ENCODE peak calls at places on chromosomes 4 and X, in seven cellular contexts. U is hepatocyte; E is CD4-positive, alpha-beta T cell; P is sigmoid colon; Y is AG04450; B is upper lobe of left lung; A is fibroblast of lung. G is an unnamed sample.

GRCh38 chrX:133985164-133986007 is at the start of gene GPC3:
- DNase-seq in Y (no peak), U (peak; percentile 71), A (peak; percentile 2), P (peak; percentile 72), B (peak; percentile 87), E (peak; percentile 14), G (peak; percentile 17)

GRCh38 chr4:103498161-103499070 is 221.4 kb downstream of the TACR3 start:
- DNase-seq in E (no peak), Y (no peak), B (no peak), A (peak; percentile 78), P (no peak), U (peak; percentile 35), G (no peak)

GRCh38 chr4:53854991-53855885 is 209.2 kb downstream of the CHIC2 start:
- DNase-seq in U (no peak), E (no peak), A (peak; percentile 61), P (no peak), B (no peak), Y (no peak), G (no peak)

GRCh38 chrX:9367437-9367836 is 97.4 kb upstream of the TBL1X start:
- DNase-seq in U (no peak), E (no peak), B (no peak), P (no peak), Y (no peak), A (no peak), G (no peak)

GRCh38 chrX:49309401-49309981 is 6.0 kb downstream of the GAGE10 start:
- DNase-seq in A (peak; percentile 13), P (no peak), Y (no peak), U (peak; percentile 22), B (no peak), E (no peak), G (peak; percentile 28)

GRCh38 chrX:150411656-150412055 is 48.5 kb downstream of the MAMLD1 start:
- DNase-seq in A (no peak), E (no peak), U (no peak), B (no peak), P (no peak), Y (no peak), G (no peak)

GRCh38 chr4:183499389-183499788 is 5.5 kb upstream of the ING2 start:
- DNase-seq in A (no peak), Y (no peak), P (no peak), E (no peak), B (no peak), U (no peak), G (no peak)

GRCh38 chrX:13990126-13990525 is 39.6 kb downstream of the GEMIN8 start:
- DNase-seq in U (no peak), Y (no peak), E (no peak), A (no peak), B (no peak), P (no peak), G (no peak)

GRCh38 chrX:111100191-111100590 is 4.2 kb downstream of the PAK3 start:
- DNase-seq in U (peak; percentile 57), B (no peak), A (peak; percentile 18), E (no peak), Y (no peak), P (no peak), G (peak; percentile 47)

GRCh38 chr4:103008875-103009729 is 10.4 kb downstream of the SLC9B1 start:
- DNase-seq in B (peak; percentile 14), E (no peak), P (no peak), Y (peak; percentile 50), U (peak; percentile 73), A (peak; percentile 53), G (peak; percentile 61)

GRCh38 chrX:1112321-1112720 is 100.1 kb downstream of the CRLF2 start:
- DNase-seq in U (no peak), P (no peak), A (no peak), B (no peak), E (no peak), Y (no peak), G (no peak)

DNA sequence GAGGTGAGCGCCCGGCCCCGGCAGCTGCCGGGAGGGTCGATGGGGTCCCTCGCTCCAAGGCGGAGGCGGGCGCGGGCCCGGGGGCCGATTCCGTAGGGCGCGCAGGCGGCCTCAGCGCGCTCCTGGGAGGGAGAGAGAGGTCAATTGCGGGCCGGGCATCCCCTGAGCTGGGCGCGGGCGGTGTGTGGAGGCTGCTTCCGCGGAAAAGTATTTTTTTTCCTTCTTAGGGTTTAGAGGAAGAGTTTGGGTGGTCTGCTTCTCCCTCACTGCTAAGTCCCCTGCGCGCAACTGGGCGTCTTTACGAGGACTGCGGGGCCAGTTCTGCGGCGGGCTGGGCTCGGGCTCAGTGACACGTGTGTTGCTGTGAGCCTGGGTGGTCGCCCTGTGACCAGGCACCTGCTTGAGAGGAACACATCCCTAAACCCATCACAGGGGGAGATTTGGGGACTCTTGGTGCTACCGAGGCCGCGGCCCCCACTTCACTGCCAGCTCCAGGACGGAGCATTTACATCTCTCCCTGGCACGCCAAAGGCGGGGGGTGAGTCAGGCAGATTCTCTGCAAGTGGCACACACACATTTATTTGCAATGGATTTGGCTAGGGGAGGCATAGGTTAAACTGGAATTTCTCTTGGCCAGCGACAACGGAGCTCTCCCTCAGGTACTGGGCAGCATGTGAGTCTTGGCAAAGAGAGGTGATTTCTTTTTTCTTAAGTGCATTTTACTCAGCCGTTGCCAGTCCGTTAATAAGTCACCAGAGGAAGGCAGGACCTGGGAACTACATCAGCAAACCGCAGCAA is 151.2 kb upstream of the SLC4A4 start:
- DNase-seq in E (peak; percentile 4), U (peak; percentile 37), A (peak; percentile 68), B (no peak), Y (no peak), P (peak; percentile 68), G (no peak)
- H3K27me3 ChIP-seq in E (peaks cover 36% of the 10 kb centered on the region), U (peaks cover 35% of the 10 kb centered on the region), A (no peaks in the 10 kb centered on the region), B (no peaks in the 10 kb centered on the region), Y (no peaks in the 10 kb centered on the region), P (no peaks in the 10 kb centered on the region), G (peaks cover 13% of the 10 kb centered on the region)

GRCh38 chr4:165208741-165209388 is 1.5 kb downstream of the KLHL2 start:
- DNase-seq in A (peak; percentile 55), E (no peak), Y (no peak), U (no peak), B (no peak), P (no peak), G (no peak)
- H3K27ac ChIP-seq in A (no peak overlapping the region), E (no peak overlapping the region), Y (no peak overlapping the region), U (no peak overlapping the region), B (peak overlapping the region; percentile 79), P (no peak overlapping the region), G (no peak overlapping the region)

DNA sequence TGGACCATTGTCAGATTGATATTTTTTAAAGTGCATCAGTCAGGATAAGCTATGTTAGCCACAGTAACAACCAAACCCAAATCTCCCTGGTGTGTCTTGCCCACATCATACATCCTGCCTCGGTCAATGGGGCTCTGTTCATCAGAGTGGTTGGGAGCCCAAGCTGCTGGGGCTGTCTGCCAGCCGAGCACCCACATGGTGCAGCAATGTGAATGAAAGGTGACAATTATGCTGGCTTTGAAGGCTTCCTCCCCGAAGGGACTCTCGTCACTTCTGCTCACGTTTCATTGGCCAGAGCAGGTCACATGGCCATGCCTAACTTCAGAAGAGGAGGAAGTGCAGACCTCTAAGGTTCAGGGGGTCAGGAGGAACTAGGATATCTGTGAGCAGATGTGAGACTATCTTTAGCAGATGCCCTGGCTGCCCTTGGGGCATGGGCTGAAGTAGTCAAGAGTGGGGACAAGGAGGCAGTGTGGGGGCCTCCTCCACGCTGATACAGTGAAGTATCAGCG is 1.3 kb upstream of the JAKMIP1 start:
- DNase-seq in E (no peak), A (no peak), P (peak; percentile 15), B (no peak), U (no peak), Y (no peak), G (no peak)
- H3K27me3 ChIP-seq in E (peaks cover 15% of the 10 kb centered on the region), A (peaks cover 7% of the 10 kb centered on the region), P (peaks cover 10% of the 10 kb centered on the region), B (peaks cover 29% of the 10 kb centered on the region), U (peaks cover 47% of the 10 kb centered on the region), Y (peaks cover 31% of the 10 kb centered on the region), G (no peaks in the 10 kb centered on the region)

DNA sequence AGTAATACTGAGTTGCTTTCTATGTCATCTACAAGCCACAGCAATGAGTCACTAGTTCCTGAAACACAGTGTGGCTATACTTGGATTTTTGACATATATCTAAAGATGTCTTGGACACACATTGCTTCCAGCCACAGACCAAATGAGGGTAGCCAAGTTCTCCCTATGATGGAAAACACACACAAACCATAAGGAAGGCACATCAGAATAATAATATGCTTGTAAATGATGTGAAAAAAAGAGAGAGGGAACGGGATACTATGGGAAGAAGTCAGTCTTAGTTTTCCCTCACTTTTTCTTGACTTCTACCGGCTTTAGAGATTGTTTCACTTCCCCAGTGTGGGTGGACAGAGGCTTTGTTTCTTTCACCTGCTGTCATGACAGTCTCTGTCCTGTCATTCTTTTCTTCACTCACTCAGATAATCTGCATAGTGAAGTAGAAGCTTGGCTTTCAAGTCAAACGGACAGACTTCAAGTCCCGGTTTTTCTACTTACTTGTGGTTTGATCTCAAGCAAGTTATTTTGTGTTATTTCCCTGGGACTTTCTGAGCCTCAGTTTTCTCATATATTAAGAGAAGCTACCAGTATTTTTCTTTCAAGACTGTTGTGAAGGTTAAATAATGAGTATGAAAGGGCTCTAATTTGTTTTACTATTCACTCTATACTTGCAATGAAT is 34.7 kb downstream of the P2RY10 start:
- DNase-seq in Y (no peak), E (no peak), A (no peak), B (no peak), U (no peak), P (no peak), G (no peak)
- H3K27ac ChIP-seq in Y (no peak overlapping the region), E (no peak overlapping the region), A (no peak overlapping the region), B (no peak overlapping the region), U (no peak overlapping the region), P (no peak overlapping the region), G (no peak overlapping the region)

GRCh38 chr4:186979966-186980745 is 256.5 kb upstream of the FAT1 start:
- DNase-seq in Y (no peak), P (no peak), B (no peak), U (no peak), A (peak; percentile 58), E (no peak), G (no peak)

GRCh38 chr4:186981161-186981560 is 257.5 kb upstream of the FAT1 start:
- DNase-seq in E (no peak), Y (no peak), U (no peak), P (no peak), A (peak; percentile 17), B (no peak), G (no peak)

GRCh38 chr4:186982160-186982559 is 258.5 kb upstream of the FAT1 start:
- DNase-seq in Y (no peak), B (no peak), E (no peak), U (no peak), P (no peak), A (no peak), G (no peak)
- H3K27me3 ChIP-seq in Y (no peaks in the 10 kb centered on the region), B (no peaks in the 10 kb centered on the region), E (no peaks in the 10 kb centered on the region), U (no peaks in the 10 kb centered on the region), P (no peaks in the 10 kb centered on the region), A (no peaks in the 10 kb centered on the region), G (no peaks in the 10 kb centered on the region)